ENCODE peak calls at places on chromosomes 11 and 22, in nine cellular contexts. K is A172; O is HFF-Myc; Y is choroid plexus epithelial cell; M is stimulated activated CD4-positive, alpha-beta T cell treated with anti-CD3 and anti-CD28 coated beads, Interleukin-12 subunit alpha, Interleukin-12 subunit beta, amount 100 ng/mL, for 4 hours; F is tibial artery; U is cardiac fibroblast; D is MV-4-11; P is T-helper 2 cell. B is an unnamed sample.

GRCh38 chr11:93983542-93984204 is 37.5 kb upstream of the HEPHL1 start:
- DNase-seq in P (no peak), D (no peak), K (no peak), F (no peak), O (no peak), M (no peak), U (no peak), Y (no peak), B (no peak)

GRCh38 chr11:77090046-77090372 is 12.6 kb upstream of the OMP start:
- DNase-seq in M (no peak), P (no peak), F (no peak), D (no peak), O (no peak), K (no peak), U (no peak), Y (no peak), B (no peak)

GRCh38 chr11:74754507-74755255 is 6.0 kb downstream of the RNF169 start:
- DNase-seq in Y (peak), O (no peak), U (peak), F (no peak), M (no peak), D (no peak), P (no peak), K (peak), B (peak)

GRCh38 chr22:29037340-29037932 is 24.2 kb downstream of the C22orf31 start:
- DNase-seq in D (peak), P (no peak), U (no peak), M (no peak), Y (no peak), F (no peak), O (no peak), K (no peak), B (no peak)

GRCh38 chr11:79092791-79093313 is 348.0 kb downstream of the TENM4 start:
- DNase-seq in Y (peak), M (no peak), K (peak), P (peak), F (no peak), O (peak), U (peak), D (peak), B (peak)

GRCh38 chr11:123509737-123510578 is 79.9 kb downstream of the GRAMD1B start:
- DNase-seq in Y (peak), F (no peak), P (no peak), K (peak), M (no peak), D (no peak), U (peak), O (no peak), B (peak)

GRCh38 chr22:49704345-49705215 is 123.1 kb downstream of the BRD1 start:
- DNase-seq in O (no peak), K (no peak), P (no peak), Y (no peak), F (peak), M (no peak), U (no peak), D (no peak), B (no peak)

GRCh38 chr22:27238935-27239510 is 562.5 kb downstream of the MN1 start:
- DNase-seq in M (no peak), O (peak), U (peak), Y (peak), K (peak), F (peak), D (no peak), P (no peak), B (peak)

GRCh38 chr22:33850227-33850626 is 70.0 kb downstream of the LARGE1 start:
- DNase-seq in P (no peak), K (no peak), M (no peak), D (no peak), O (no peak), Y (no peak), U (no peak), F (no peak), B (no peak)

GRCh38 chr11:119149371-119150275 is 771 bp downstream of the ABCG4 start:
- DNase-seq in K (no peak), Y (no peak), F (no peak), M (no peak), U (no peak), D (no peak), O (no peak), P (no peak), B (no peak)

GRCh38 chr22:19446603-19447387 is 716 bp downstream of the C22orf39 start:
- DNase-seq in K (no peak), D (no peak), M (no peak), O (no peak), Y (no peak), F (no peak), U (no peak), P (no peak), B (peak)

GRCh38 chr11:2132874-2133480 is 6.2 kb downstream of the IGF2 start:
- DNase-seq in U (no peak), F (no peak), P (no peak), Y (no peak), D (no peak), O (no peak), M (no peak), K (no peak), B (no peak)

GRCh38 chr11:73210916-73211667 is 7.0 kb upstream of the P2RY2 start:
- DNase-seq in F (no peak), P (no peak), Y (no peak), O (no peak), M (no peak), U (no peak), D (peak), K (no peak), B (peak)

GRCh38 chr11:78691215-78691614 is 116.6 kb upstream of the NARS2 start:
- DNase-seq in U (peak), Y (no peak), O (no peak), P (no peak), M (no peak), K (no peak), D (no peak), F (no peak), B (peak)

GRCh38 chr11:119796363-119797060 is 67.5 kb upstream of the NECTIN1 start:
- DNase-seq in D (no peak), F (no peak), K (no peak), Y (no peak), M (no peak), O (no peak), U (no peak), P (no peak), B (no peak)

GRCh38 chr11:10294289-10294953 is 402 bp upstream of the SBF2 start:
- DNase-seq in M (no peak), D (no peak), F (peak), P (no peak), Y (peak), K (peak), O (no peak), U (peak), B (peak)

GRCh38 chr22:17131686-17132085 is 10.5 kb upstream of the TMEM121B start:
- DNase-seq in D (peak), M (no peak), F (no peak), Y (peak), O (no peak), U (no peak), P (no peak), K (peak), B (no peak)

GRCh38 chr11:110086892-110087309 is 6.3 kb upstream of the ZC3H12C start:
- DNase-seq in F (no peak), Y (peak), M (no peak), P (no peak), O (no peak), D (peak), K (peak), U (peak), B (peak)

GRCh38 chr22:22767876-22768602 is 119.6 kb upstream of the IGLL5 start:
- DNase-seq in K (no peak), F (peak), D (no peak), M (no peak), Y (no peak), U (peak), P (no peak), O (no peak), B (no peak)

GRCh38 chr11:116862951-116863350 is 25.5 kb upstream of the APOA1 start:
- DNase-seq in U (no peak), D (no peak), M (no peak), Y (no peak), F (no peak), K (no peak), P (no peak), O (no peak), B (no peak)

GRCh38 chr11:57800444-57801184 is 39.0 kb downstream of the CTNND1 start:
- DNase-seq in F (no peak), Y (peak), K (peak), D (peak), U (peak), O (peak), P (peak), M (no peak), B (peak)

GRCh38 chr11:124887667-124888013 is 10.0 kb downstream of the ROBO4 start:
- DNase-seq in U (no peak), D (no peak), M (no peak), Y (no peak), F (peak), K (no peak), O (no peak), P (no peak), B (no peak)

GRCh38 chr11:87258171-87258833 is 220.6 kb downstream of the TMEM135 start:
- DNase-seq in F (no peak), D (peak), O (no peak), U (no peak), M (no peak), P (no peak), Y (no peak), K (no peak), B (no peak)

GRCh38 chr11:14969922-14970323 is 2.2 kb downstream of the CALCA start:
- DNase-seq in K (no peak), U (no peak), F (no peak), M (peak), D (peak), Y (peak), O (no peak), P (peak), B (peak)

GRCh38 chr11:2672553-2673249 is 27.1 kb downstream of the KCNQ1OT1 start:
- DNase-seq in P (no peak), Y (no peak), U (no peak), K (no peak), F (peak), D (no peak), M (no peak), O (no peak), B (no peak)

GRCh38 chr11:76947190-76947589 is 86.5 kb downstream of the ACER3 start:
- DNase-seq in U (no peak), F (no peak), O (no peak), K (no peak), P (no peak), D (no peak), Y (no peak), M (no peak), B (no peak)

GRCh38 chr22:49103314-49104052 is 724.2 kb downstream of the BRD1 start:
- DNase-seq in F (no peak), M (no peak), U (no peak), K (no peak), Y (no peak), D (no peak), P (no peak), O (no peak), B (no peak)

GRCh38 chr11:72301486-72301885 is 57.5 kb upstream of the PHOX2A start:
- DNase-seq in D (no peak), O (no peak), M (no peak), F (no peak), K (no peak), Y (no peak), U (no peak), P (no peak), B (no peak)

GRCh38 chr11:129375731-129376657 is at the start of gene BARX2:
- DNase-seq in O (peak), M (peak), D (no peak), U (peak), F (no peak), Y (peak), P (peak), K (no peak), B (peak)

GRCh38 chr11:614583-615452 is 932 bp downstream of the IRF7 start:
- DNase-seq in O (no peak), K (no peak), U (no peak), D (no peak), P (peak), F (peak), M (no peak), Y (no peak), B (no peak)

GRCh38 chr11:72353861-72354260 is 80.5 kb downstream of the CLPB start:
- DNase-seq in D (no peak), Y (peak), U (peak), K (peak), F (no peak), P (no peak), M (no peak), O (no peak), B (no peak)

GRCh38 chr11:64558869-64559268 is 32.2 kb upstream of the SLC22A12 start:
- DNase-seq in D (no peak), U (no peak), K (no peak), P (no peak), O (no peak), Y (no peak), M (no peak), F (no peak), B (no peak)

GRCh38 chr11:67071420-67072284 is 15.0 kb downstream of the RHOD start:
- DNase-seq in K (no peak), O (no peak), U (peak), M (peak), F (peak), D (peak), Y (peak), P (peak), B (peak)

GRCh38 chr11:118885831-118886571 is 2.3 kb downstream of the CXCR5 start:
- DNase-seq in K (no peak), P (no peak), Y (no peak), D (peak), U (no peak), M (no peak), O (no peak), F (no peak), B (no peak)

GRCh38 chr22:28773461-28773867 is 969 bp downstream of the CCDC117 start:
- DNase-seq in M (no peak), D (peak), O (no peak), F (no peak), Y (peak), K (peak), U (peak), P (peak), B (peak)

B was measured in amniotic epithelial cell.